ENCODE peak calls at places on chromosomes 13 and 19, in nine cellular contexts. F is NCI-H2081; W is endothelial cell; T is posterior cingulate gyrus; A is activated naive CD4-positive, alpha-beta T cell treated with Interleukin-2 at 50 U/mL for 16 hours; V is frontal cortex; L is ACHN; X is fibroblast of villous mesenchyme; R is GM10248. P is an unnamed sample.
A peak's percentile ranks its signal among the peaks of the same experiment; 100 is the strongest.

GRCh38 chr13:90696254-90696653 is 651.2 kb upstream of the MIR17HG start:
- DNase-seq in T (no peak), W (no peak), X (peak; percentile 16), R (no peak), F (no peak), A (no peak), V (no peak), L (no peak), P (no peak)

GRCh38 chr19:44553478-44554171 is 24.1 kb upstream of the CEACAM20 start:
- DNase-seq in F (no peak), A (no peak), L (no peak), W (no peak), X (no peak), R (no peak), T (no peak), V (no peak), P (no peak)

GRCh38 chr13:55664178-55664577 is 1476.5 kb upstream of the PRR20A start:
- DNase-seq in A (no peak), V (no peak), W (no peak), F (no peak), L (no peak), R (no peak), T (no peak), X (no peak), P (no peak)

GRCh38 chr13:113604186-113604585 is 19.6 kb downstream of the TFDP1 start:
- DNase-seq in F (no peak), W (no peak), T (no peak), X (no peak), L (no peak), R (peak; percentile 49), A (no peak), V (no peak), P (no peak)

GRCh38 chr19:19343016-19343362 is 22.4 kb downstream of the MAU2 start:
- DNase-seq in V (no peak), W (no peak), F (no peak), L (no peak), X (no peak), A (no peak), R (no peak), T (no peak), P (no peak)

GRCh38 chr13:51950722-51951121 is 60.5 kb downstream of the ATP7B start:
- DNase-seq in X (no peak), V (no peak), F (no peak), A (no peak), W (no peak), L (no peak), T (no peak), R (no peak), P (no peak)

GRCh38 chr19:39916851-39917396 is 17.5 kb downstream of the FCGBP start:
- DNase-seq in X (no peak), F (no peak), R (no peak), A (no peak), V (no peak), T (no peak), W (no peak), L (no peak), P (peak; percentile 10)

GRCh38 chr19:13076787-13077186 is 25.9 kb downstream of the LYL1 start:
- DNase-seq in A (no peak), R (no peak), W (no peak), T (no peak), L (no peak), V (no peak), X (no peak), F (no peak), P (no peak)

GRCh38 chr19:56080669-56081401 is 40.3 kb downstream of the ZNF787 start:
- DNase-seq in X (peak; percentile 85), R (peak; percentile 91), L (peak; percentile 42), T (peak; percentile 61), A (peak; percentile 76), W (peak; percentile 81), F (peak; percentile 76), V (peak; percentile 81), P (peak; percentile 88)

GRCh38 chr13:75312884-75313520 is 169.0 kb downstream of the TBC1D4 start:
- DNase-seq in X (no peak), W (no peak), F (no peak), R (no peak), A (peak; percentile 55), V (no peak), L (no peak), T (no peak), P (peak; percentile 7)